ENCODE peak calls at places on chromosomes 16 and 17, in six cellular contexts. I is neural progenitor cell, X is PC-3, R is GM23338, N is HCT116, Y is hepatocyte. T is an unnamed sample.

GRCh38 chr17:77429985-77430752 is 289.4 kb downstream of the SEC14L1 start:
- DNase-seq in N (peak; percentile 48), R (peak; percentile 96), X (peak; percentile 91), Y (peak; percentile 95), I (peak; percentile 94), T (peak; percentile 71)

GRCh38 chr17:78608804-78609186 is 31.6 kb upstream of the DNAH17 start:
- DNase-seq in Y (no peak), X (no peak), R (no peak), I (no peak), N (no peak), T (no peak)

GRCh38 chr17:78735832-78736525 is 46.1 kb downstream of the CYTH1 start:
- DNase-seq in I (no peak), Y (peak; percentile 82), R (no peak), N (no peak), X (peak; percentile 91), T (peak; percentile 33)

GRCh38 chr17:81459224-81459623 is 53.4 kb downstream of the ACTG1 start:
- DNase-seq in R (no peak), X (no peak), I (no peak), N (no peak), Y (no peak), T (no peak)

GRCh38 chr16:13076878-13077277 is 175.5 kb downstream of the SHISA9 start:
- DNase-seq in Y (no peak), I (no peak), N (no peak), R (no peak), X (no peak), T (no peak)

GRCh38 chr16:87815567-87815966 is 49.8 kb upstream of the KLHDC4 start:
- DNase-seq in I (peak; percentile 43), R (no peak), N (no peak), X (no peak), Y (no peak), T (no peak)

GRCh38 chr17:62064029-62064790 is 868 bp downstream of the MED13 start:
- DNase-seq in R (no peak), I (no peak), Y (no peak), N (no peak), X (peak; percentile 67), T (peak; percentile 71)

GRCh38 chr16:83137894-83138293 is 511.1 kb downstream of the CDH13 start:
- DNase-seq in N (no peak), R (no peak), Y (no peak), I (no peak), X (no peak), T (no peak)

GRCh38 chr17:29603109-29603674 is 10.3 kb downstream of the ANKRD13B start:
- DNase-seq in I (no peak), Y (no peak), N (no peak), X (no peak), R (no peak), T (no peak)

GRCh38 chr16:74608944-74609343 is 2.0 kb upstream of the GLG1 start:
- DNase-seq in X (no peak), N (no peak), R (no peak), I (no peak), Y (no peak), T (no peak)

GRCh38 chr16:89061086-89061485 is 32.6 kb upstream of the ACSF3 start:
- DNase-seq in Y (no peak), I (no peak), X (no peak), R (no peak), N (no peak), T (no peak)

GRCh38 chr16:3348547-3349167 is 7.0 kb upstream of the OR2C1 start:
- DNase-seq in R (no peak), X (no peak), N (no peak), Y (no peak), I (no peak), T (peak; percentile 96)

GRCh38 chr17:50169121-50169764 is 3.4 kb downstream of the SGCA start:
- DNase-seq in R (peak; percentile 89), Y (peak; percentile 76), I (peak; percentile 87), X (peak; percentile 80), N (peak; percentile 78), T (peak; percentile 59)

GRCh38 chr16:22762486-22762885 is 51.5 kb upstream of the HS3ST2 start:
- DNase-seq in I (no peak), N (no peak), R (no peak), X (no peak), Y (no peak), T (no peak)

GRCh38 chr17:27540300-27541105 is 84.3 kb downstream of the KSR1 start:
- DNase-seq in I (no peak), X (peak; percentile 23), Y (peak; percentile 86), R (no peak), N (no peak), T (no peak)

GRCh38 chr17:65292430-65292829 is 155.3 kb downstream of the RGS9 start:
- DNase-seq in X (peak; percentile 26), R (no peak), I (no peak), Y (no peak), N (no peak), T (no peak)

GRCh38 chr17:75047398-75048098 is 523 bp downstream of the KCTD2 start:
- DNase-seq in N (no peak), I (peak; percentile 63), X (no peak), R (peak; percentile 30), Y (peak; percentile 50), T (peak; percentile 19)

GRCh38 chr17:27463235-27463677 is 7.0 kb downstream of the KSR1 start:
- DNase-seq in R (no peak), Y (no peak), X (no peak), N (no peak), I (no peak), T (no peak)

GRCh38 chr16:88569614-88569984 is 604 bp upstream of the ZC3H18 start:
- DNase-seq in X (no peak), N (no peak), R (peak; percentile 34), I (peak; percentile 47), Y (peak; percentile 40), T (peak; percentile 6)

DNA sequence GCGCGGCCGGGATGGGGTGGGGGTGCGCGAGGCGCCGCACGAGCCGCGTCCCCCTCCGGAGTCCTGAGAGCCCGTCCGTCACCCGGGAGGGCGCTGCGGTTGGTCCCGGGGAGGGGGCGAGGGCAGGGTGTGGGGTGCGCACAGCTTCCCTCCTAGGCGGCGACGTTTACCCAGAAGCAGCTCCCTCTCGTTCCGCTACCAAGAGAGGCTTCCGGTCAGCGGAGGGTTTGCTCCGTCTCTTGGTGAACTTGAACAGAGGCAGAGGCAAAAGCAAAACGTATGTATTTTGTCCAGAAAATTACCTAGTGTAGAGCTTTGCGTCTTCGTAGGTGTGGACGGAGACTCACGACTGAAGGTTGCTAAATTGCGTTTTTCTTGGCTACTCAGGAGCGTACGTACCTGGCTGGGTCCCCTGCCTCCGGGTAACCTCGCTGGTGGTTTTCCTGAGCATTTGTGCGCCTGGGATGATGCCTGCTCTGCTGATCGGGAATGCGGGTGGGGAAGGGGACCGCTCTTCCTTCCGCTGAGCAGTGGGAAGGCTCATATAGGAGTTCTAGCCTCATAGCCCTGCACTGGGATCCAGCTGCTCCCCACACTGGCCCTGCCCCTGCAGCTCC is 824 bp downstream of the WSCD1 start:
- DNase-seq in X (peak; percentile 15), I (peak; percentile 48), N (no peak), R (peak; percentile 51), Y (peak; percentile 32), T (peak; percentile 75)
- TF ChIP-seq EZH2 in X (no peak), I (no peak), N (no peak), R (no peak), Y (no peak), T (no peak)

DNA sequence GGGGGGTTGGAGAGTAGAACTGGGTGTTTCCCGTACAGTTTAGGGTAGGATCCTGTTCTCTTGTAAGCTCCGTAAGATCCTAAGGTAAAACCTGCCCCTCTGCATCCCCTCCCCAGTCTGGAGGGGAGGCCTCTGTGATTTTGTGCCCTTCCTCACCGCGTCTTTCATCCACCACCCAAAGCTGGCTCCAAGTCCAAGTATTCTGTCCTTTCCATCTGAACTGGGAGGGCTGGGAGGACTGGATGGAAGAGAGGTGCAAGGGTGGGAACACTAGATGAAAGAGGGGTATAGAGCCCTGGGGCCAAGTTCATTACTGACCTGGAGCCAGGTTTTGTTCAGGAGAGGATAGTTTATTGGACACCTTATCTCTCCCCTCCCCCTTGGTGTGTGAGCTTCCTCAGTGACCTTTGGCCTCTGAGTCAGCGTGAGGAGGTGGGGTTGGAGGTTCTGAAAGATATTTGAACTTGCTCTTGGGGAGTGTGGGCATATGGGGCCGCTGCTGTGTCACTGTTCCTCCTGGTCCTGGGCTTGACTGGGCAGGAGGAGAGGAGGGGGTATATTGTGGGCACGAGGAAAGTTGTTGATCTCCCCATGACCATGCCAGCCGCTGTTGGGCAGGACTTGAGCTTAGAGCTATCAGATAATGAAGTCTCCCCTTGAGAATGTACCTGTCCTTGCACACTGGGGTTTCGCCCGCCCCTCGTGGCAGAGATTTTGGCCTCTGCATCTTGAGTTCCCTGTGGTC is 1.6 kb downstream of the LASP1 start:
- DNase-seq in N (no peak), R (peak; percentile 65), I (peak; percentile 17), X (peak; percentile 81), Y (peak; percentile 93), T (peak; percentile 81)
- TF ChIP-seq CTCF in N (no peak), R (peak; percentile 41), I (no peak), X (peak; percentile 25), Y (peak; percentile 35), T (peak; percentile 44)

GRCh38 chr17:7478276-7479138 is 924 bp downstream of the ZBTB4 start:
- DNase-seq in X (peak; percentile 13), I (peak; percentile 58), N (no peak), Y (peak; percentile 85), R (peak; percentile 72), T (no peak)
- TF ChIP-seq EZH2phosphoT487 in X (no peak), I (no peak), N (no peak), Y (no peak), R (no peak), T (no peak)

DNA sequence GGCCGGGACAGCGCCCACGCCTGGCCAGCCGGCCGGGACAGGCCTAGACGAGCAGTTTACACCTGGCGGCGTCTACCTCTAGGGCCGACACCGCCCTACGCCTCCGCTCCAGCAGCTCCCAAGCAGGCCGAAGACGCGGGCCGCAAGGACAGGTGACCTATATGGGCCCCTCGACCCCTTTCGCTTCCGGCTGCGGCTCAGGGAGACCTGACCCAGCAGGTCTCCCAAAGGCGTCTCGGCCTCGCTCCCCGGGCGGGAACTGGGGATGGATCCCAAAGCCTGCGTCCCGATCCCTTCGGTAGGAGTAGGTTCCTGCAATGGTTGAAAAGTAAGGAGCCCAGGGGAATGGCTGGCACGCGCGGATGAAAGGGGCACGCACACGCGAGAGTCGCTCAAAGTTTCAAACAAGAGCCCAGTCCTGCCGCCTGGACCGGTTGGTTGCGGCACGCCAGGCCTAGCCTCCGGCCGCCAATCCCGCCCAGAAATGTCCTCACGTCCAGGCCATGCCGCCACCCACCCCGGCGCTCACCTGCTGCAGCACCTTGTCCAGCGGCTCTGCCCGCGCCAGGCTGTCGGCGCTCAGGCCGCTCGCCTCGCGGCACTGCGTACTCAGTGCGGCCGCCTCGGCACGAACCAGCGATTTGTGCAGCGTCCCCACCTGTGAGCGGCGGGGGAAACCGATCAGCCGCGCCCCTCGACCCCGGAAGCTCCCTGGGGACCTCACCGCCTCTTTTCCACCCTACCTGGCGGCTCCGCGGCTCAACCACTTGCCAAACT is 634 bp downstream of the ESRP2 start:
- DNase-seq in R (peak; percentile 75), Y (peak; percentile 81), I (peak; percentile 55), N (no peak), X (peak; percentile 22), T (no peak)
- TF ChIP-seq EZH2 in R (no peak), Y (no peak), I (peak; percentile 93), N (no peak), X (no peak), T (no peak)

GRCh38 chr17:35433075-35433894 is 985 bp upstream of the SLFN12 start:
- DNase-seq in X (peak; percentile 88), Y (peak; percentile 94), R (peak; percentile 96), N (peak; percentile 85), I (peak; percentile 36), T (peak; percentile 93)
- TF ChIP-seq CTCF in X (no peak), Y (no peak), R (peak; percentile 33), N (no peak), I (peak; percentile 12), T (no peak)

GRCh38 chr16:66473654-66474519 is 46.8 kb downstream of the BEAN1 start:
- DNase-seq in Y (no peak), R (no peak), I (no peak), X (peak; percentile 70), N (no peak), T (no peak)
- TF ChIP-seq EZH2phosphoT487 in Y (no peak), R (no peak), I (no peak), X (no peak), N (no peak), T (no peak)

T was measured in MM.1S.